ENCODE peak calls at places on chromosomes 16 and 17, in seven cellular contexts. U, V, K, E, C, R and B are unnamed samples.

GRCh38 chr17:74599531-74599939 is 7.5 kb upstream of the CD300LD start:
- DNase-seq in U (no peak), V (no peak), K (no peak), E (no peak), C (no peak), R (no peak), B (peak)

GRCh38 chr16:24993722-24994686 is 21.2 kb downstream of the ARHGAP17 start:
- DNase-seq in U (no peak), V (peak), K (no peak), E (no peak), C (peak), R (no peak), B (no peak)

GRCh38 chr17:4938670-4939553 is 934 bp downstream of the SLC25A11 start:
- DNase-seq in U (no peak), V (peak), K (no peak), E (no peak), C (no peak), R (no peak), B (no peak)

GRCh38 chr17:37490638-37491614 is 1.2 kb downstream of the DUSP14 start:
- DNase-seq in U (peak), V (no peak), K (no peak), E (no peak), C (peak), R (peak), B (peak)

GRCh38 chr16:53518550-53519416 is 15.8 kb upstream of the AKTIP start:
- DNase-seq in U (no peak), V (peak), K (no peak), E (peak), C (peak), R (no peak), B (peak)

GRCh38 chr16:78705694-78706093 is 606.2 kb downstream of the WWOX start:
- DNase-seq in U (no peak), V (peak), K (no peak), E (no peak), C (peak), R (no peak), B (no peak)

GRCh38 chr17:82648165-82648668 is at the start of gene WDR45B:
- DNase-seq in U (peak), V (peak), K (peak), E (peak), C (peak), R (peak), B (peak)

GRCh38 chr17:27283057-27283456 is 10.9 kb upstream of the WSB1 start:
- DNase-seq in U (no peak), V (no peak), K (no peak), E (no peak), C (no peak), R (no peak), B (no peak)

GRCh38 chr17:13306310-13306962 is 288.6 kb upstream of the ELAC2 start:
- DNase-seq in U (no peak), V (no peak), K (no peak), E (no peak), C (peak), R (no peak), B (peak)

DNA sequence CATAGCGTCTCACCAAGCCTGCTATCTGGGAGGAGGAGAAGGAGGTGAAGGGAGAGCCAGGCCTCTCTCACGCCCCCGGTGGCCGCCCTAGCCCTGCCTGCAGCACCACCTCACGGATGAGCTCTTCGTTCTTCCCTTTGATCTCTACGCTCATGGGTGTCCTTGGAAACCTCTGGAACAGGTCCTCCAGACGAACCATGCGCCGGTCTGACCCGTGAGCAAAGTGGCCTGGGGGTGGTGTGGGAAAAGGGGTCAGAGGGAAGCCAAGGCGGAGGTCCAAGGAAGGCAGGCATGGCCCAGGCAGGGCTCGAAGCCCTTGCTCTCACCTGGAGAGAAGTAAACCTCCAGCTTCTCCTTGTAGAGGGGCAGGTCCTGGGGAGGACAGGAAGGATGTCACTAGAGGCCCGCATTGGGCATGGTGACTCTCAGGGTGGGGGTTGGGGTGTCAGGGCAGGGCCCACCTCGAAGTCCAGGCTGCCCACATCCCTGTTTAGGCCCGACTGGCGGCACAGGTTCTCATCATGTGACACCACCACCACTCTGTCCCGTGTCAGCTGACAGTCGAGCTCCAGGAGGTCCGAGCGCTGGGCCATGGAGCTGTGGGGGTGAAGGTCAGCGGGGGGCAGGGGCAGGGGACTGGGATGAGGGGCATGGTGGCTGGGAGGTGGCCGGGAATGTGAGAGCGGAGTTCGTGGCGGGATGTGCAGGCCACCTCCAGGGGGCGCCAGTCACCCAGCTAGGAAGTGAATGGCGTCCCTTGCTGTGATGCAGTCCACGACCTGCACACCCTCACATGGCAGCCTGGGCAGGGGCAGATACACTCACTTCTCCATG is 923 bp downstream of the GDPD3 start:
- DNase-seq in U (peak), V (peak), K (no peak), E (no peak), C (peak), R (no peak), B (peak)
- H3K27ac ChIP-seq in U (no peak), V (no peak), K (no peak), E (no peak), C (no peak), R (no peak), B (no peak)

DNA sequence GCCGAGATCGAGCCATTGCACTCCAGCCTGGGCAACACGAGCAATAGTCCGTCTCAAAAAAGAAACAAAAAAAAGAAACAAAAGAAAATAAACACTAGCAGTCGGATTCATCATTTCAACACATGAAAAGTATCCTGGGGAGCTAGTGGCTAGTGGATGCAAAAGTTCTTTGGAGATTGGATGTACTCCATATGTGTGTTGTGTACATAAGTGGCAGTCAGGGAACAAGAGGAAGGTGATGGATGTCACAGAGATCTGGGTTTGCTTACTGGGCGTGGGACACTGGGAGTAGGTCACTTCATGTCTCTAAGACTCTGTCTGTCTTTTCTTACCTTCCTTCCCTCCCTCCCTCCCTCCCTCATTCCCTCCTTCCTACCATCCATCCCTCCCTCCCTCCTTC is 35.4 kb downstream of the MRC2 start:
- DNase-seq in U (no peak), V (peak), K (no peak), E (no peak), C (no peak), R (no peak), B (no peak)
- H3K27ac ChIP-seq in U (no peak), V (no peak), K (no peak), E (no peak), C (no peak), R (no peak), B (no peak)

GRCh38 chr16:29760567-29761279 is 14.9 kb upstream of the C16orf54 start:
- DNase-seq in U (no peak), V (peak), K (no peak), E (peak), C (no peak), R (no peak), B (no peak)

GRCh38 chr16:29761882-29762281 is 16.1 kb upstream of the C16orf54 start:
- DNase-seq in U (no peak), V (peak), K (no peak), E (no peak), C (no peak), R (no peak), B (peak)

GRCh38 chr16:29757950-29758466 is 12.2 kb upstream of the C16orf54 start:
- DNase-seq in U (no peak), V (no peak), K (no peak), E (no peak), C (peak), R (no peak), B (no peak)

GRCh38 chr16:29753516-29753915 is 7.7 kb upstream of the C16orf54 start:
- DNase-seq in U (no peak), V (no peak), K (no peak), E (no peak), C (no peak), R (no peak), B (no peak)

DNA sequence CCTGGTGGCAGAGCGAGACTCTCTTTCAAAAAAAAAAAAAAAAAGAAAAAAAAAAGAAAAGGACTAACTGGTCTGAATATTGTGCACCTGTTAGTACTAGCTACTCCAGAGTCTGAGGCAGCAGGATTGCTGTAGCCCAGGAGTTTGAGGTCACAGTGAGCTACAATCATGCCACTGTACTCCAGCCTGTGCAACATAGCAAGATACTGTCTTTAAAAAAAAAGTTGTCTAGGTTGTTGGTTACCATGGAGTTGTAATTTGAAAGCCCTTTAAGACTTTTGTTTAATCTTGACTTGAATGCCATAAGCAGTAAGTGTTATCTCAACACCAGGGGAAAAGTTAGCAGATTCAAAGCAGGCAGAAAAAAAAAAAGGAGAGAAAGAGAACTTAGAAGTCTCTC is 10.9 kb upstream of the C16orf54 start:
- DNase-seq in U (no peak), V (peak), K (no peak), E (no peak), C (no peak), R (no peak), B (no peak)
- H3K27ac ChIP-seq in U (no peak), V (no peak), K (no peak), E (no peak), C (no peak), R (no peak), B (no peak)

DNA sequence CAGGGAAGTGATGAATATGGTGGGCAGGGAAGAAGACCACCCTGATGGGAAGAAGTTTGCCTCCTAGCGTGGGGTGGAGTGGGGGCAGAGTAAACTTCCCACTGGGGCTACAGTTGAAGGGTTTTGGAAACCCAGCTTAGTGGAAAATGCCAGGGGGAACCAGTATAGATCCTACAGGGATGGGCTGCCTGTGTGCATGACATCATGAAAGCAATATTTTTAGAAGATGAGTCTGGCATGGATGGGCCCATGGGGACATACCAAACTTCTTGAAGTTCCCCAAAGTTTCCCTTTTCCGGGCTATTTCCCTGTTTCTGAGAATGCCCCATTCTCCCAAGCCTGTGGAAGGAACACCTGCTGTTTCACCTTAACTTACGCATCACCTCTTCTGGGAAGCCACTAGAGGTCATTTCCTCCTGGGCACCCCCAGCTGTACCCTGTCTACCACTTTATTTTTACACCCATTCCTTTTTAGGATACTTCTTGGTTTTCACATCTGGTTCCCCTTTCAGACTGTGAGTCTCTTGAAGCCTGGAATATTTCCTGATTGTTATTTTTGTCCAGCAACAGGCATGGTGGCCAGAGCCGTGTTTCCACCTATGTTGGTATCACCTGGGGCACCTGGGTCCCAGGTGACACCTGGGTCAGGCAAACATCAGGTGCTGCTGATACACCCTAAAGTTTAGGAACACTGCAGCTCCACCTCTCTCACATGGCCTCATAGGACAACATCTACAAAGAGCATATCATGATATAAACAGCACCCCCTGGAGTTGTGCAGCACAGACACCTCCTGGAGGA is 9.8 kb downstream of the SOCS3 start:
- DNase-seq in U (no peak), V (no peak), K (no peak), E (no peak), C (no peak), R (no peak), B (no peak)
- H3K27ac ChIP-seq in U (no peak), V (no peak), K (no peak), E (no peak), C (no peak), R (no peak), B (no peak)

DNA sequence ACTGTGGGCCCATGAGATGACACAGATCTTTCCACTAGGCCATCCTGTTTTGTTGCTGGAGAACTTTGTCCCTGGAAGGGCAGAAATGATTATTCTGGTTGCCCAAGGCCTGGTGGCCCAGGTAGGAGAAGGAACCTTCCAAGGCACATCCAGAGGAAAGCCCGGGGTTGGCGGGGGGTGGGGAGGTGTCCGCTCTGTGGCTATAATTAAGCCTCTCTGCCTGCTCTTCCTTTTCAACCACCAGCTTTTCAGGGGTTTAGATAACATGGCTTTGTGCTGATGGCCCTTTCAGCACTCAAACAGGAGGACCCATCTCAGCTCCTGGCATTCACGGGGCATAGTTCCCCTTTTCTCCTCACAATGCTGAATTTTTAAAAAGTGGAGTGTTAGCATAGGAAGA is 188.3 kb downstream of the MSI2 start:
- DNase-seq in U (no peak), V (no peak), K (no peak), E (no peak), C (no peak), R (no peak), B (no peak)
- H3K27ac ChIP-seq in U (no peak), V (no peak), K (no peak), E (no peak), C (no peak), R (no peak), B (peak)